ENCODE peak calls at places on chromosomes 2 and 18, in nine cellular contexts. V is right atrium auricular region, C is GM23338, M is SK-N-SH, D is brain microvascular endothelial cell, L is BE2C, Q is transverse colon, E is fibroblast of lung, R is fibroblast of pulmonary artery. F is an unnamed sample.

GRCh38 chr2:26840937-26841610 is 6.9 kb upstream of the DPYSL5 start:
- DNase-seq in V (peak), C (no peak), M (peak), D (no peak), L (peak), Q (no peak), E (no peak), R (no peak), F (no peak)

GRCh38 chr2:64792995-64793639 is 139.4 kb upstream of the SERTAD2 start:
- DNase-seq in V (no peak), C (no peak), M (no peak), D (peak), L (no peak), Q (no peak), E (peak), R (peak), F (no peak)

GRCh38 chr2:165474621-165475269 is 5.2 kb downstream of the CSRNP3 start:
- DNase-seq in V (no peak), C (peak), M (no peak), D (no peak), L (no peak), Q (no peak), E (no peak), R (no peak), F (no peak)

GRCh38 chr2:112481528-112482228 is at the start of gene TTL:
- DNase-seq in V (peak), C (peak), M (peak), D (peak), L (peak), Q (peak), E (peak), R (peak), F (peak)

GRCh38 chr2:134917958-134918517 is 584 bp upstream of the CCNT2 start:
- DNase-seq in V (peak), C (no peak), M (no peak), D (no peak), L (no peak), Q (no peak), E (no peak), R (no peak), F (no peak)

GRCh38 chr2:54613361-54613760 is 110.1 kb upstream of the EML6 start:
- DNase-seq in V (no peak), C (no peak), M (no peak), D (peak), L (no peak), Q (no peak), E (peak), R (peak), F (no peak)

GRCh38 chr2:29113027-29113686 is 2.1 kb upstream of the CLIP4 start:
- DNase-seq in V (no peak), C (no peak), M (no peak), D (peak), L (no peak), Q (no peak), E (peak), R (peak), F (peak)

GRCh38 chr18:47968006-47968676 is 37.7 kb upstream of the SMAD2 start:
- DNase-seq in V (no peak), C (peak), M (no peak), D (peak), L (no peak), Q (no peak), E (peak), R (peak), F (no peak)

GRCh38 chr2:28347596-28347995 is 45.1 kb upstream of the FOSL2 start:
- DNase-seq in V (no peak), C (no peak), M (no peak), D (no peak), L (no peak), Q (no peak), E (no peak), R (no peak), F (no peak)

DNA sequence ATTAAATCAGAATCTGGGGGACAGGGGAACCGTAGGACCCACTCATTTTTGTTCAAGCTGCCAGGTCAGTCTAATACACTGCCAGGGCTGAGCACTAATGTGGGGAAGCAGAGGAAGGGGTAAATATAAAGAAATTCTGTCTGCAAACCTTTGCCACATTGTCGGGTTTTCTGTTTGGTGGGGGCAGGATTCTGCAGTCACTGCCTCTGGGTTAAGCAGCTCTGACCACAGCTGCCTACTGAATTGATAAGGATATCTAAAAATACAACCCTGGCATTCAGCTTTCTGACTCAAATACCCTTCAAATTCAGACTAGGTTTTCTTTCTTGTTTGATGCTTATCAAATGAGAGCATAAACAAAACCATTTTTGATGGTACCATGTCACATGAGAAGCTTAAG is 6.0 kb downstream of the DNER start:
- DNase-seq in V (no peak), C (no peak), M (no peak), D (no peak), L (no peak), Q (no peak), E (no peak), R (no peak), F (no peak)
- H3K4me3 ChIP-seq in V (no peak), C (no peak), M (no peak), D (no peak), L (no peak), Q (no peak), E (no peak), R (no peak), F (no peak)

GRCh38 chr2:240245706-240246105 is 105.2 kb upstream of the OTOS start:
- DNase-seq in V (peak), C (no peak), M (no peak), D (no peak), L (peak), Q (no peak), E (peak), R (no peak), F (peak)
- TF ChIP-seq CTCF in V (no peak), C (no peak), M (no peak), D (peak), L (no peak), Q (no peak), E (no peak), R (no peak), F (no peak)

DNA sequence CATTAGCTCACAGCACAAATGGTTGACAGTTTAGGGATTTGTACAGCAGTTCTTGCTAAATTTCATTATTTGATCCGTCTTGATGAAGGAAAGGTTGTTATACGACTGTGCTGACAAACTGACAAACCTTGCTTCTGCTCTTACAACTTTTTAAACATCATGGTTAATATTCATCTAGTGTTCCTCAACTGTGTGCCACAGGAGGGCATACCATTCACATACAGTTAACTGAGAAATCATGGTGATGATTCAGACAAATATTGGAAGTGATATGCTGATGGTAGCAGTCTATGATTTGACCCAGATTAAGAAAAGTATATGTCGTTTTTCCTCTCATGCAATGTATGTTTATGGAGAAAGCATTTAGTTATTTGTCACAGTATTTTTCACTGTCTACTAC is 129.8 kb upstream of the FSIP2 start:
- DNase-seq in V (no peak), C (no peak), M (peak), D (peak), L (peak), Q (no peak), E (peak), R (no peak), F (no peak)
- H3K4me3 ChIP-seq in V (no peak), C (no peak), M (no peak), D (no peak), L (no peak), Q (no peak), E (no peak), R (no peak), F (no peak)

DNA sequence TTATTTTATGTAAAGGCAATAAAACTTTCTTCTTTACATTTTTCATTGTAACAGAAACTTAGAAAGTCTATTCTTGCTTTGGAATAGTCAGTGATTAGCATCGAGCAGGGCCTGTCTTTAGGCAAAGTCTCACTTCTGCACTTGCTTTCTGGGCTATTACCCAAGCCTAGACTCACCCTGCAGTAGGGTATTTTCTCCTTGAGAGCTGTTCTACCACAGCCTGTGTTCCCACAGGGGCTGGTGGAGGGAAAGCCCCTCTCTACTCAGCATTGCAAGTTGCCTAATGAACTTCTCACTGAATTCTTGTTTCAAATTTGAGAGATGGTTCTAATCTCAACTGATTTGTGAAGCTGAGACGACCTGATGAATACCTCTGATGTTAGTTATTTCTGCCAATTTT is 111.7 kb upstream of the KLHL14 start:
- DNase-seq in V (no peak), C (no peak), M (no peak), D (no peak), L (no peak), Q (no peak), E (no peak), R (no peak), F (no peak)
- TF ChIP-seq CTCF in V (no peak), C (no peak), M (no peak), D (no peak), L (no peak), Q (no peak), E (no peak), R (no peak), F (no peak)

DNA sequence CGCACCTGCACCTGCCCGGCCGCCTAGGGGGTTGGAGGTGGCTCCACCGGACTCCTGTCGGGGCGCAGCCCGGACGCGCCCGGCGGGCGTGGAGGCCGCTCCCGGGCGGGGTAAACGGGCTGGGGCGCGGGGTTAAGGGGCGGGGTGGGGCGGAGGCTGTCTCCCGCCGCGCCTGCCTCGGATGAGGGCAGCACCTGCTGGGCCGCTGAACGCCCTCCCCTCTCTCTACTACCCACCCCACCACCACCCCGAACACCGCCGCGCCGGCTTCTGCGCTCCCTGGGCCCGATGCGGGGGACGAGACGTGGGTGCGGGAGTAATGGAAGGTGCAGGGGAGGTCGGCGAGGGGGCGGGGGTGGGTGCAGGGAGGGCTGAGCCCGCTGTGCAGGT is 224.8 kb upstream of the ID2 start:
- DNase-seq in V (peak), C (peak), M (peak), D (no peak), L (no peak), Q (peak), E (no peak), R (no peak), F (no peak)
- H3K4me3 ChIP-seq in V (no peak), C (peak), M (no peak), D (no peak), L (no peak), Q (no peak), E (no peak), R (no peak), F (no peak)

GRCh38 chr2:229921892-229922448 is at the start of gene TRIP12:
- DNase-seq in V (peak), C (peak), M (peak), D (peak), L (peak), Q (peak), E (peak), R (peak), F (peak)
- TF ChIP-seq CTCF in V (no peak), C (no peak), M (no peak), D (no peak), L (no peak), Q (no peak), E (no peak), R (no peak), F (no peak)

DNA sequence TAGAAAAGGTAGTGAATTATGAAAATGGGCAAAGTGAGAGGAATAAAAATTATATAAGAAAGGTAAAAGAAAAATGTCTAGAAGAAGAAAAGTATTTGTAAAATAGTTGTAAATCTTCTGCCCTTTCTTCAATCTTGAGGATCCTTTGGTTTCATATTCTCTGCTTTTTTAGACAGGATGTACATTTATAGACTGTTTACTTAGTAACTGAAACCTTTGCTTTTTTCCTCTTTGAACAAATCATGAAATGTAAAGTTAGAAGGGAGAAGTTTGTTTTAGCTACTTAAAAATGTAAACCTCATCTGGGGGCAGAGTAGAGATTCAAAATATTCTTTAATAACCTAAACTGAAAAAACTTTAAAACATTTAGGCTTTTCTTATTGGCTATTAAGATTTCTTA is 150.4 kb upstream of the ITGA4 start:
- DNase-seq in V (no peak), C (no peak), M (no peak), D (no peak), L (no peak), Q (no peak), E (peak), R (no peak), F (peak)
- H3K4me3 ChIP-seq in V (no peak), C (no peak), M (no peak), D (no peak), L (no peak), Q (no peak), E (no peak), R (no peak), F (no peak)

GRCh38 chr2:39663187-39663930 is 2.4 kb upstream of the TMEM178A start:
- DNase-seq in V (no peak), C (no peak), M (no peak), D (no peak), L (no peak), Q (no peak), E (peak), R (no peak), F (no peak)
- TF ChIP-seq CTCF in V (no peak), C (no peak), M (no peak), D (peak), L (peak), Q (no peak), E (no peak), R (no peak), F (no peak)

GRCh38 chr18:21359746-21360145 is 117.7 kb downstream of the GREB1L start:
- DNase-seq in V (no peak), C (no peak), M (no peak), D (no peak), L (no peak), Q (no peak), E (no peak), R (no peak), F (no peak)

GRCh38 chr18:21362921-21363320 is 120.9 kb downstream of the GREB1L start:
- DNase-seq in V (no peak), C (no peak), M (no peak), D (no peak), L (no peak), Q (no peak), E (peak), R (no peak), F (no peak)

GRCh38 chr18:21364471-21364870 is 122.4 kb downstream of the GREB1L start:
- DNase-seq in V (no peak), C (peak), M (no peak), D (no peak), L (no peak), Q (no peak), E (no peak), R (no peak), F (no peak)

GRCh38 chr18:21363411-21363810 is 121.4 kb downstream of the GREB1L start:
- DNase-seq in V (no peak), C (no peak), M (no peak), D (no peak), L (no peak), Q (no peak), E (no peak), R (no peak), F (no peak)

DNA sequence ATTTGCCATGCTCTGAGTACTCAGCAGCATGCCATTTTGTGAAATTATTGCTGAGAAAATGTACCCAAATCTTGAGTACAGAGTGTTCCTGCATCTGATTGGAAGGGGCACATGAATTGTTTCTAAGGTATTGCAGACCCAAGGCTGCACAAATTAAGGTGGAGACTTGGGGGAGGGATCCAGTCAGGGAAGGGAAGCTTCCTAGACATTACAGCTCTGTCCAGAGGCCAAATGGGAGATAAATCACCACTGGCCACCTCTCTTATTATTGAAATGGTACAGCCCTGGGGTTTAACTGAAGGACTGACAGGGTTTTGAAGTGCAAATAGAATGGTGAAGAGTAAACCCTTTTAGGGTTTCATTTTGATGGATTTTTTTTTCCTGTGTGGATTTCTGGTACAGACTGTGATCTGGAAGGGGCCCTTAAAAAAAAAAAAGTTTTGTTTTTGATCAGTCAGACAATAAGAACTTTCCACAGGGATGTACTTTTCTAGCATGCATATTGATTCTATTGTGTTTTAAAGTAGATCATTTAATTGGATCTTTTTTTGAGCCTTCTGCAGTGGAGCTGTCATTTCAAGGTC is 119.4 kb downstream of the GREB1L start:
- DNase-seq in V (no peak), C (no peak), M (no peak), D (no peak), L (no peak), Q (no peak), E (no peak), R (no peak), F (no peak)
- H3K4me3 ChIP-seq in V (no peak), C (no peak), M (no peak), D (no peak), L (no peak), Q (no peak), E (no peak), R (no peak), F (no peak)